ENCODE peak calls at places on chromosomes 11 and 22, in six cellular contexts. Y is kidney glomerular epithelial cell, N is left cardiac atrium, L is AG09309, P is GM19239, M is cardiac fibroblast. D is an unnamed sample.

GRCh38 chr22:39898997-39899396 is 1.9 kb upstream of the GRAP2 start:
- DNase-seq in Y (no peak), L (no peak), P (peak), N (no peak), M (no peak), D (no peak)

GRCh38 chr11:6418958-6419611 is at the start of gene APBB1:
- DNase-seq in L (no peak), P (no peak), N (peak), Y (no peak), M (peak), D (no peak)

GRCh38 chr11:73753938-73754337 is 6.9 kb downstream of the RAB6A start:
- DNase-seq in P (no peak), L (no peak), Y (no peak), M (no peak), N (no peak), D (no peak)

GRCh38 chr22:36193171-36193570 is 8.4 kb downstream of the APOL4 start:
- DNase-seq in P (no peak), Y (no peak), M (no peak), N (no peak), L (no peak), D (no peak)

GRCh38 chr11:79768343-79768742 is 327.5 kb upstream of the TENM4 start:
- DNase-seq in L (no peak), M (no peak), N (no peak), P (no peak), Y (no peak), D (no peak)

GRCh38 chr11:34366522-34366921 is 8.7 kb upstream of the ABTB2 start:
- DNase-seq in P (no peak), M (peak), L (no peak), Y (no peak), N (no peak), D (no peak)

GRCh38 chr22:28243539-28243938 is 324.5 kb upstream of the PITPNB start:
- DNase-seq in M (peak), P (no peak), L (no peak), Y (peak), N (no peak), D (no peak)

GRCh38 chr11:26297179-26297970 is 34.6 kb upstream of the ANO3 start:
- DNase-seq in N (no peak), P (peak), L (peak), M (peak), Y (peak), D (peak)

GRCh38 chr11:128876133-128876650 is 9.1 kb upstream of the KCNJ1 start:
- DNase-seq in P (no peak), L (no peak), Y (no peak), N (no peak), M (no peak), D (no peak)

GRCh38 chr11:80899381-80899780 is 1458.6 kb upstream of the TENM4 start:
- DNase-seq in P (no peak), M (peak), Y (no peak), L (no peak), N (no peak), D (peak)

GRCh38 chr11:130448416-130449068 is at the start of gene ADAMTS15:
- DNase-seq in P (no peak), L (no peak), Y (peak), M (peak), N (peak), D (peak)